ENCODE peak calls at places on chromosomes 16 and 17, in nine cellular contexts. T is neuronal stem cell; W is stomach; I is HFF-Myc; K is mucosa of descending colon; G is astrocyte of the spinal cord; N is SJSA1; B is naive thymus-derived CD4-positive, alpha-beta T cell; X is HCT116. L is an unnamed sample.
A peak's percentile ranks its signal among the peaks of the same experiment; 100 is the strongest.

GRCh38 chr16:11542069-11542775 is 44.5 kb downstream of the LITAF start:
- DNase-seq in N (no peak), I (no peak), K (no peak), X (no peak), W (no peak), G (no peak), T (no peak), B (no peak), L (no peak)

GRCh38 chr16:15708997-15709396 is 59.0 kb downstream of the NDE1 start:
- DNase-seq in T (no peak), K (no peak), B (no peak), G (no peak), I (no peak), N (no peak), X (no peak), W (no peak), L (no peak)

GRCh38 chr17:12958786-12959185 is 59.0 kb downstream of the ELAC2 start:
- DNase-seq in I (no peak), G (peak; percentile 15), T (no peak), N (no peak), W (no peak), X (no peak), B (no peak), K (no peak), L (no peak)

GRCh38 chr17:2395258-2396170 is 5.3 kb downstream of the MNT start:
- DNase-seq in I (no peak), K (peak; percentile 64), W (no peak), N (no peak), G (no peak), T (no peak), B (no peak), X (no peak), L (no peak)

GRCh38 chr17:45168991-45169752 is 7.5 kb downstream of the HEXIM2 start:
- DNase-seq in B (no peak), N (no peak), X (no peak), W (no peak), I (no peak), T (no peak), G (no peak), K (no peak), L (no peak)

GRCh38 chr17:76371656-76372628 is 12.5 kb upstream of the SPHK1 start:
- DNase-seq in X (no peak), G (peak; percentile 97), K (no peak), T (no peak), I (peak; percentile 91), N (peak; percentile 96), B (no peak), W (no peak), L (no peak)

GRCh38 chr17:692116-692515 is 22.5 kb downstream of the VPS53 start:
- DNase-seq in X (no peak), I (no peak), B (no peak), T (no peak), K (no peak), N (peak; percentile 86), W (no peak), G (peak; percentile 86), L (no peak)

GRCh38 chr17:75048396-75048933 is 1.4 kb downstream of the KCTD2 start:
- DNase-seq in K (no peak), T (no peak), I (no peak), B (no peak), X (no peak), W (peak; percentile 41), G (no peak), N (no peak), L (no peak)

GRCh38 chr17:78351449-78352006 is 8.3 kb downstream of the SOCS3 start:
- DNase-seq in X (no peak), I (no peak), K (peak; percentile 83), G (peak; percentile 89), W (peak; percentile 73), N (no peak), T (no peak), B (no peak), L (no peak)

GRCh38 chr17:39927928-39928867 is 666 bp downstream of the LRRC3C start:
- DNase-seq in N (peak; percentile 18), W (peak; percentile 46), X (no peak), T (no peak), G (no peak), K (peak; percentile 70), B (no peak), I (no peak), L (no peak)

GRCh38 chr17:39927101-39927927 is at the start of the genes LRRC3C and ORMDL3:
- DNase-seq in G (peak; percentile 96), B (peak; percentile 86), K (peak; percentile 97), W (peak; percentile 95), X (peak; percentile 88), I (peak; percentile 75), T (peak; percentile 93), N (peak; percentile 89), L (peak; percentile 63)

GRCh38 chr17:39926588-39927100 is 757 bp downstream of the ORMDL3 start:
- DNase-seq in W (peak; percentile 55), I (no peak), K (peak; percentile 75), G (peak; percentile 16), B (peak; percentile 60), X (no peak), N (peak; percentile 22), T (peak; percentile 26), L (no peak)

GRCh38 chr17:39929657-39930407 is 2.3 kb downstream of the LRRC3C start:
- DNase-seq in I (no peak), T (no peak), K (no peak), B (no peak), N (peak; percentile 75), W (no peak), X (no peak), G (peak; percentile 83), L (peak; percentile 37)

DNA sequence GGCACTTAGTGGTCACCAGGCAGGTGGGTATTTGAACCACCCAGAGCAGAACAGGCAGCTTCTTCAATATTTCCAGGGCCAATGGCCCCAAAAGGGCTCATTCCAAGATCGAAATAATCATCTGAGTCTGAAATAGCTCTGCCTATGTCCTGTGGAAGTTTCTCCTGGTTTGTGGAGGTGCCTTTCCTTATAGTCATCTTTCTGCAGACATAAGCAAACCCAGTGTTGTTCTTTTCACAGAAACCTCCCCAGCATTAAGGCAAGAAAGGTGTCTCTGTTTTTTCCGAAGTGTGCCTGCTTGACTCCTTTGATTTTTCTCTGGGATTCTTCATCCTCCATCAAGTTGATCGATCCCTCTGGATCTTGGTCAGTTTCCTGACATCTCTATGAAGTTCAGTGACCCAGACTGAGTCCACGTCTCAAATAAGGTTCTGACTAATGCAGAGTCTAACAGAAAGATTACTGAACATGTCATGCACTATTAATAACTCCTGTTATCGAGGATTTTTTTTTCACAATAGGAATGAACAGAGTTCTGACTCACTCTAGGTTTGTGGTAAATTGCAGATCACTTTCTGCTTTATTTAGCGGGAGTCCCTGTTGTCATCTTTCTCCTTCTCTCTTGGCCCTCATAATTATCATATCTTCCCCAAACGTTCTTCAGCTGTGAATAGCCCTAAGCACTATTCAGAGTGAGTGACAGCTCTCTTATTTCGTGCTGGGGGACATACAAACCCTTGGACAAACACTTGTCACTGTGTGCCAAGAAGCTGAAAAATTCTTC is 1.5 kb downstream of the LRRC3C start:
- DNase-seq in K (no peak), G (peak; percentile 94), B (no peak), W (no peak), N (peak; percentile 85), T (no peak), I (no peak), X (peak; percentile 19), L (peak; percentile 81)
- H3K4me3 ChIP-seq in K (no peak overlapping the region), G (no peak overlapping the region), B (no peak overlapping the region), W (peak overlapping the region; percentile 92), N (no peak overlapping the region), T (peak overlapping the region; percentile 62), I (no peak overlapping the region), X (peak overlapping the region; percentile 89), L (no peak overlapping the region)

DNA sequence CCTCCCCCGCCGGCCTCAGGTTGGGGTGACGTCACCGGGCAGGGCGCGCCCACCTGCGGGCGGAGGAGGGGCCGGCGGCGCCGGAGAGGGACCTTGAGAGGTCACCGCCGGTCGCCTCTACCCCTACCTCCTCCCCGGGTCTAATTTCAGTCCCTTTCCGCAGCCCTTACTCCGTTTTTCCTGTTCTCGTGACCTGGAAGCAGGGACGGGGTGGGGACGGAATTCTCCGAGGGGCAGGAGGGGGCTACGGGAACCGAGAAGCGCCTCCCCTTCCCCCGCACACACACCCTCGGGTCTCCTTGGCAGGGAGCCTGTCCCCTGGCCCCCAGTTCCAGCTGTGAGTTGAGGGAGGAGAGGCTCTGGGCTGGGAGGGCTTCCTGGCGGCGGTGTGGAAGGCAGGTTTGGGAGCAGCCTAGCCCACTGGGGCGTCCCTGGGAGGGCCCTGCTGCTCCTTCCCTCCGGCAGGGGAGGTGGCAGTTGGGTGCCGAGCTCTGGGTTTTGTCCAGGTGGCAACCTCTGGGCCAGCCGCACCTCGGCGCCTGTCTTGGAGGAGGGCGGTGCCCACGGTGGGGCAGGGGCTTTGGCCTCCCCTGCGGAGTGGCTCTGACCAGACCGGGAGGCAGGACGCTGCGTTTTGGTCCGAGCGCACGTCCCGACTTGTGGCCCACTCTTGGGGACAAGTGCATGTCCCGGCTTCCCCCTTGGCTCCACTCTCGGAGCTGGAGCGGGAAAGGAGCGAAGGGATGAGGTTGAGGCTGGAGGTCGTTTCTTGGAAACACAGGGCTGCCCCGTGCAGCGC is 765 bp downstream of the SYNGR3 start:
- DNase-seq in G (no peak), T (no peak), I (no peak), B (no peak), X (no peak), N (no peak), W (peak; percentile 60), K (peak; percentile 84), L (no peak)
- H3K4me3 ChIP-seq in G (no peak overlapping the region), T (peak overlapping the region; percentile 41), I (no peak overlapping the region), B (peak overlapping the region; percentile 22), X (peak overlapping the region; percentile 60), N (no peak overlapping the region), W (peak overlapping the region; percentile 19), K (no peak overlapping the region), L (peak overlapping the region; percentile 32)

GRCh38 chr16:60199154-60199553 is 1465.0 kb upstream of the GOT2 start:
- DNase-seq in G (no peak), W (no peak), N (no peak), B (no peak), T (no peak), I (no peak), X (no peak), K (no peak), L (no peak)
- H3K4me3 ChIP-seq in G (no peak overlapping the region), W (no peak overlapping the region), N (no peak overlapping the region), B (no peak overlapping the region), T (no peak overlapping the region), I (no peak overlapping the region), X (no peak overlapping the region), K (no peak overlapping the region), L (no peak overlapping the region)

GRCh38 chr17:7020894-7021664 is 1.8 kb upstream of the BCL6B start:
- DNase-seq in G (no peak), W (no peak), N (no peak), K (peak; percentile 31), B (no peak), X (no peak), I (no peak), T (no peak), L (no peak)

GRCh38 chr17:7022791-7023571 is at the start of gene BCL6B:
- DNase-seq in K (peak; percentile 63), T (no peak), N (no peak), W (no peak), I (no peak), G (no peak), B (no peak), X (no peak), L (no peak)

GRCh38 chr17:7019839-7020519 is 2.9 kb upstream of the BCL6B start:
- DNase-seq in B (no peak), W (peak; percentile 57), G (peak; percentile 61), N (peak; percentile 50), T (no peak), X (no peak), K (peak; percentile 71), I (no peak), L (no peak)

GRCh38 chr17:7023576-7024401 is 939 bp downstream of the BCL6B start:
- DNase-seq in W (peak; percentile 93), X (peak; percentile 86), K (peak; percentile 98), I (no peak), T (peak; percentile 81), G (peak; percentile 83), N (no peak), B (peak; percentile 82), L (no peak)

GRCh38 chr17:7021993-7022778 is 664 bp upstream of the BCL6B start:
- DNase-seq in G (peak; percentile 38), X (no peak), B (peak; percentile 52), T (no peak), N (peak; percentile 64), I (no peak), K (peak; percentile 87), W (peak; percentile 86), L (no peak)
- H3K4me3 ChIP-seq in G (peak overlapping the region; percentile 15), X (peak overlapping the region; percentile 38), B (peak overlapping the region; percentile 44), T (peak overlapping the region; percentile 27), N (peak overlapping the region; percentile 23), I (no peak overlapping the region), K (no peak overlapping the region), W (peak overlapping the region; percentile 25), L (no peak overlapping the region)